ENCODE peak calls at places on chromosomes 16 and 17, in four cellular contexts. One of them, this sample, is unnamed.

GRCh38 chr17:71316498-71316897 is 804.3 kb upstream of the SOX9 start:
- DNase-seq in activated T-cell treated with anti-CD3 and anti-CD28 coated beads for 1 hour: no peak
- DNase-seq in Calu3: no peak
- DNase-seq in HCEC 1CT: no peak
- DNase-seq in this sample: no peak

GRCh38 chr17:75088902-75089417 is 1.2 kb downstream of the SLC16A5 start:
- DNase-seq in activated T-cell treated with anti-CD3 and anti-CD28 coated beads for 1 hour: no peak
- DNase-seq in Calu3: peak; percentile 46
- DNase-seq in HCEC 1CT: peak; percentile 49
- DNase-seq in this sample: no peak

GRCh38 chr17:80117491-80118401 is 16.4 kb downstream of the GAA start:
- DNase-seq in activated T-cell treated with anti-CD3 and anti-CD28 coated beads for 1 hour: no peak
- DNase-seq in Calu3: no peak
- DNase-seq in HCEC 1CT: no peak
- DNase-seq in this sample: peak; percentile 6

GRCh38 chr17:78714534-78714933 is 67.5 kb downstream of the CYTH1 start:
- DNase-seq in activated T-cell treated with anti-CD3 and anti-CD28 coated beads for 1 hour: no peak
- DNase-seq in Calu3: no peak
- DNase-seq in HCEC 1CT: no peak
- DNase-seq in this sample: no peak

GRCh38 chr16:5541356-5541755 is 443.8 kb upstream of the EEF2KMT start:
- DNase-seq in activated T-cell treated with anti-CD3 and anti-CD28 coated beads for 1 hour: no peak
- DNase-seq in Calu3: no peak
- DNase-seq in HCEC 1CT: no peak
- DNase-seq in this sample: no peak

GRCh38 chr17:34163123-34163522 is 92.0 kb upstream of the CCL2 start:
- DNase-seq in activated T-cell treated with anti-CD3 and anti-CD28 coated beads for 1 hour: no peak
- DNase-seq in Calu3: no peak
- DNase-seq in HCEC 1CT: no peak
- DNase-seq in this sample: no peak

GRCh38 chr16:78988361-78988992 is 612.1 kb downstream of the MAF start:
- DNase-seq in activated T-cell treated with anti-CD3 and anti-CD28 coated beads for 1 hour: no peak
- DNase-seq in Calu3: peak; percentile 11
- DNase-seq in HCEC 1CT: no peak
- DNase-seq in this sample: peak; percentile 52

GRCh38 chr17:4970273-4970672 is 2.7 kb upstream of the SPAG7 start:
- DNase-seq in activated T-cell treated with anti-CD3 and anti-CD28 coated beads for 1 hour: no peak
- DNase-seq in Calu3: no peak
- DNase-seq in HCEC 1CT: no peak
- DNase-seq in this sample: no peak

GRCh38 chr17:81648013-81648706 is 8.2 kb downstream of the PDE6G start:
- DNase-seq in activated T-cell treated with anti-CD3 and anti-CD28 coated beads for 1 hour: no peak
- DNase-seq in Calu3: no peak
- DNase-seq in HCEC 1CT: no peak
- DNase-seq in this sample: no peak

GRCh38 chr17:22266231-22266630 is 573.9 kb downstream of the KCNJ18 start:
- DNase-seq in activated T-cell treated with anti-CD3 and anti-CD28 coated beads for 1 hour: no peak
- DNase-seq in Calu3: no peak
- DNase-seq in HCEC 1CT: no peak
- DNase-seq in this sample: no peak

GRCh38 chr16:57316390-57317017 is 32.0 kb upstream of the PLLP start:
- DNase-seq in activated T-cell treated with anti-CD3 and anti-CD28 coated beads for 1 hour: no peak
- DNase-seq in Calu3: no peak
- DNase-seq in HCEC 1CT: peak; percentile 84
- DNase-seq in this sample: no peak

GRCh38 chr16:83137326-83137770 is 510.6 kb downstream of the CDH13 start:
- DNase-seq in activated T-cell treated with anti-CD3 and anti-CD28 coated beads for 1 hour: no peak
- DNase-seq in Calu3: peak; percentile 33
- DNase-seq in HCEC 1CT: peak; percentile 56
- DNase-seq in this sample: peak; percentile 21

GRCh38 chr16:81401035-81401950 is 43.3 kb upstream of the CMIP start:
- DNase-seq in activated T-cell treated with anti-CD3 and anti-CD28 coated beads for 1 hour: no peak
- DNase-seq in Calu3: peak; percentile 70
- DNase-seq in HCEC 1CT: peak; percentile 56
- DNase-seq in this sample: no peak

GRCh38 chr17:29623283-29623647 is 553 bp upstream of the CORO6 start:
- DNase-seq in activated T-cell treated with anti-CD3 and anti-CD28 coated beads for 1 hour: no peak
- DNase-seq in Calu3: no peak
- DNase-seq in HCEC 1CT: no peak
- DNase-seq in this sample: no peak

GRCh38 chr17:31052187-31052889 is 42.4 kb upstream of the NF1 start:
- DNase-seq in activated T-cell treated with anti-CD3 and anti-CD28 coated beads for 1 hour: no peak
- DNase-seq in Calu3: peak; percentile 32
- DNase-seq in HCEC 1CT: peak; percentile 94
- DNase-seq in this sample: no peak

GRCh38 chr17:29295420-29295819 is 1.5 kb upstream of the NUFIP2 start:
- DNase-seq in activated T-cell treated with anti-CD3 and anti-CD28 coated beads for 1 hour: no peak
- DNase-seq in Calu3: no peak
- DNase-seq in HCEC 1CT: no peak
- DNase-seq in this sample: no peak

GRCh38 chr17:15341385-15341849 is at the start of gene TEKT3:
- DNase-seq in activated T-cell treated with anti-CD3 and anti-CD28 coated beads for 1 hour: no peak
- DNase-seq in Calu3: peak; percentile 78
- DNase-seq in HCEC 1CT: peak; percentile 75
- DNase-seq in this sample: peak; percentile 60

GRCh38 chr17:77596491-77597420 is 361.7 kb upstream of the TNRC6C start:
- DNase-seq in activated T-cell treated with anti-CD3 and anti-CD28 coated beads for 1 hour: no peak
- DNase-seq in Calu3: no peak
- DNase-seq in HCEC 1CT: no peak
- DNase-seq in this sample: no peak

GRCh38 chr17:55533611-55534010 is 22.4 kb upstream of the SMIM36 start:
- DNase-seq in activated T-cell treated with anti-CD3 and anti-CD28 coated beads for 1 hour: no peak
- DNase-seq in Calu3: no peak
- DNase-seq in HCEC 1CT: no peak
- DNase-seq in this sample: no peak

GRCh38 chr16:27434141-27435051 is 32.4 kb downstream of the IL21R start:
- DNase-seq in activated T-cell treated with anti-CD3 and anti-CD28 coated beads for 1 hour: no peak
- DNase-seq in Calu3: no peak
- DNase-seq in HCEC 1CT: no peak
- DNase-seq in this sample: no peak

GRCh38 chr17:6547336-6547735 is 9.0 kb downstream of the PITPNM3 start:
- DNase-seq in activated T-cell treated with anti-CD3 and anti-CD28 coated beads for 1 hour: no peak
- DNase-seq in Calu3: no peak
- DNase-seq in HCEC 1CT: no peak
- DNase-seq in this sample: no peak

GRCh38 chr17:145671-146541 is 8.5 kb downstream of the SCGB1C2 start:
- DNase-seq in activated T-cell treated with anti-CD3 and anti-CD28 coated beads for 1 hour: no peak
- DNase-seq in Calu3: no peak
- DNase-seq in HCEC 1CT: no peak
- DNase-seq in this sample: no peak

GRCh38 chr17:80126449-80126715 is 20.5 kb downstream of the EIF4A3 start:
- DNase-seq in activated T-cell treated with anti-CD3 and anti-CD28 coated beads for 1 hour: no peak
- DNase-seq in Calu3: no peak
- DNase-seq in HCEC 1CT: no peak
- DNase-seq in this sample: no peak

GRCh38 chr17:238071-238963 is 56.9 kb upstream of the DOC2B start:
- DNase-seq in activated T-cell treated with anti-CD3 and anti-CD28 coated beads for 1 hour: no peak
- DNase-seq in Calu3: no peak
- DNase-seq in HCEC 1CT: no peak
- DNase-seq in this sample: no peak

GRCh38 chr17:82148011-82148410 is 50.0 kb upstream of the FASN start:
- DNase-seq in activated T-cell treated with anti-CD3 and anti-CD28 coated beads for 1 hour: no peak
- DNase-seq in Calu3: no peak
- DNase-seq in HCEC 1CT: no peak
- DNase-seq in this sample: no peak

GRCh38 chr17:57609125-57609877 is 135.8 kb downstream of the CCDC182 start:
- DNase-seq in activated T-cell treated with anti-CD3 and anti-CD28 coated beads for 1 hour: no peak
- DNase-seq in Calu3: no peak
- DNase-seq in HCEC 1CT: no peak
- DNase-seq in this sample: peak; percentile 57

GRCh38 chr17:46047398-46047797 is 48.3 kb downstream of the STH start:
- DNase-seq in activated T-cell treated with anti-CD3 and anti-CD28 coated beads for 1 hour: no peak
- DNase-seq in Calu3: no peak
- DNase-seq in HCEC 1CT: no peak
- DNase-seq in this sample: no peak

GRCh38 chr16:86994651-86995171 is 322.5 kb downstream of the C16orf95 start:
- DNase-seq in activated T-cell treated with anti-CD3 and anti-CD28 coated beads for 1 hour: no peak
- DNase-seq in Calu3: peak; percentile 54
- DNase-seq in HCEC 1CT: peak; percentile 83
- DNase-seq in this sample: no peak

GRCh38 chr17:56934280-56934679 is 20.4 kb upstream of the TRIM25 start:
- DNase-seq in activated T-cell treated with anti-CD3 and anti-CD28 coated beads for 1 hour: no peak
- DNase-seq in Calu3: no peak
- DNase-seq in HCEC 1CT: no peak
- DNase-seq in this sample: no peak

GRCh38 chr16:11328172-11329079 is 16.8 kb upstream of the RMI2 start:
- DNase-seq in activated T-cell treated with anti-CD3 and anti-CD28 coated beads for 1 hour: peak; percentile 26
- DNase-seq in Calu3: peak; percentile 58
- DNase-seq in HCEC 1CT: peak; percentile 96
- DNase-seq in this sample: no peak

GRCh38 chr17:21007646-21008045 is 35.2 kb downstream of the USP22 start:
- DNase-seq in activated T-cell treated with anti-CD3 and anti-CD28 coated beads for 1 hour: no peak
- DNase-seq in Calu3: no peak
- DNase-seq in HCEC 1CT: no peak
- DNase-seq in this sample: no peak

This sample was measured in HuH-7.